ENCODE peak calls at places on chromosomes 1 and 21, in nine cellular contexts. A is body of pancreas, Y is left ventricle myocardium inferior, V is GM12878, O is psoas muscle, F is A549, X is tibial artery, D is lung, T is GM23338. G is an unnamed sample.
A peak's percentile ranks its signal among the peaks of the same experiment; 100 is the strongest.

GRCh38 chr1:44423706-44424546 is 18.9 kb downstream of the RNF220 start:
- DNase-seq in A (peak; percentile 85), Y (peak; percentile 47), V (no peak), O (no peak), F (no peak), X (peak; percentile 82), D (peak; percentile 87), T (peak; percentile 63), G (peak; percentile 6)

GRCh38 chr1:96688737-96689136 is 32.8 kb upstream of the PTBP2 start:
- DNase-seq in A (no peak), Y (no peak), V (no peak), O (no peak), F (no peak), X (no peak), D (no peak), T (peak; percentile 16), G (no peak)

GRCh38 chr21:33059319-33059894 is 10.5 kb upstream of the OLIG1 start:
- DNase-seq in A (no peak), Y (no peak), V (no peak), O (no peak), F (no peak), X (no peak), D (peak; percentile 52), T (no peak), G (no peak)

GRCh38 chr1:74799119-74799518 is 66.2 kb downstream of the TYW3 start:
- DNase-seq in A (no peak), Y (no peak), V (no peak), O (no peak), F (no peak), X (no peak), D (no peak), T (peak; percentile 28), G (no peak)

GRCh38 chr21:31201548-31201947 is 142.5 kb downstream of the TIAM1 start:
- DNase-seq in A (peak; percentile 18), Y (no peak), V (peak; percentile 35), O (peak; percentile 39), F (no peak), X (no peak), D (peak; percentile 38), T (no peak), G (no peak)

GRCh38 chr1:96536576-96536975 is 185.0 kb upstream of the PTBP2 start:
- DNase-seq in A (no peak), Y (no peak), V (no peak), O (no peak), F (no peak), X (no peak), D (no peak), T (no peak), G (no peak)

GRCh38 chr1:34784751-34785221 is 3.8 kb downstream of the GJB3 start:
- DNase-seq in A (no peak), Y (no peak), V (no peak), O (no peak), F (no peak), X (peak; percentile 64), D (no peak), T (no peak), G (no peak)

GRCh38 chr1:14915356-14916054 is 238.0 kb upstream of the TMEM51 start:
- DNase-seq in A (peak; percentile 61), Y (peak; percentile 32), V (no peak), O (peak; percentile 33), F (peak; percentile 37), X (no peak), D (no peak), T (peak; percentile 74), G (no peak)

GRCh38 chr1:107250169-107250568 is 109.3 kb downstream of the NTNG1 start:
- DNase-seq in A (no peak), Y (no peak), V (peak; percentile 16), O (no peak), F (no peak), X (no peak), D (no peak), T (peak; percentile 36), G (no peak)

GRCh38 chr1:924619-925323 is 1.0 kb downstream of the SAMD11 start:
- DNase-seq in A (peak; percentile 50), Y (no peak), V (no peak), O (peak; percentile 53), F (peak; percentile 71), X (no peak), D (no peak), T (peak; percentile 73), G (no peak)
- H3K4me3 ChIP-seq in A (no peak overlapping the region), Y (peak overlapping the region; percentile 67), V (no peak overlapping the region), O (peak overlapping the region; percentile 61), F (peak overlapping the region; percentile 84), X (peak overlapping the region; percentile 66), D (no peak overlapping the region), T (peak overlapping the region; percentile 58), G (peak overlapping the region; percentile 50)

GRCh38 chr1:229023651-229024295 is 247.1 kb upstream of the RAB4A start:
- DNase-seq in A (no peak), Y (peak; percentile 29), V (no peak), O (no peak), F (no peak), X (no peak), D (no peak), T (no peak), G (no peak)
- H3K27ac ChIP-seq in A (no peak overlapping the region), Y (no peak overlapping the region), V (no peak overlapping the region), O (no peak overlapping the region), F (peak overlapping the region; percentile 89), X (no peak overlapping the region), D (no peak overlapping the region), T (no peak overlapping the region), G (no peak overlapping the region)

GRCh38 chr21:42127164-42128125 is 56.3 kb downstream of the UMODL1 start:
- DNase-seq in A (no peak), Y (no peak), V (no peak), O (no peak), F (no peak), X (no peak), D (no peak), T (no peak), G (no peak)
- TF ChIP-seq CTCF in A (no peak), Y (no peak), V (no peak), O (no peak), F (no peak), X (no peak), D (no peak), T (no peak), G (no peak)

GRCh38 chr1:36982708-36983107 is 51.6 kb downstream of the GRIK3 start:
- DNase-seq in A (no peak), Y (no peak), V (no peak), O (no peak), F (no peak), X (no peak), D (no peak), T (peak; percentile 21), G (no peak)

GRCh38 chr1:36987276-36987675 is 47.0 kb downstream of the GRIK3 start:
- DNase-seq in A (no peak), Y (no peak), V (no peak), O (no peak), F (no peak), X (no peak), D (no peak), T (no peak), G (no peak)

GRCh38 chr1:36986241-36986955 is 47.9 kb downstream of the GRIK3 start:
- DNase-seq in A (no peak), Y (no peak), V (no peak), O (no peak), F (no peak), X (no peak), D (no peak), T (no peak), G (no peak)

GRCh38 chr1:36984026-36984425 is 50.3 kb downstream of the GRIK3 start:
- DNase-seq in A (no peak), Y (no peak), V (no peak), O (no peak), F (no peak), X (no peak), D (no peak), T (no peak), G (no peak)

GRCh38 chr1:36984675-36985074 is 49.6 kb downstream of the GRIK3 start:
- DNase-seq in A (no peak), Y (no peak), V (no peak), O (no peak), F (no peak), X (no peak), D (no peak), T (no peak), G (no peak)
- H3K4me3 ChIP-seq in A (no peak overlapping the region), Y (no peak overlapping the region), V (no peak overlapping the region), O (no peak overlapping the region), F (no peak overlapping the region), X (no peak overlapping the region), D (no peak overlapping the region), T (no peak overlapping the region), G (no peak overlapping the region)

GRCh38 chr1:192489046-192489445 is 86.5 kb upstream of the RGS1 start:
- DNase-seq in A (no peak), Y (no peak), V (no peak), O (no peak), F (no peak), X (no peak), D (no peak), T (no peak), G (no peak)

GRCh38 chr1:192488058-192488457 is 87.5 kb upstream of the RGS1 start:
- DNase-seq in A (no peak), Y (no peak), V (no peak), O (no peak), F (peak; percentile 30), X (no peak), D (no peak), T (peak; percentile 69), G (no peak)

GRCh38 chr1:192489748-192490147 is 85.8 kb upstream of the RGS1 start:
- DNase-seq in A (peak; percentile 87), Y (peak; percentile 43), V (no peak), O (no peak), F (peak; percentile 72), X (peak; percentile 74), D (no peak), T (peak; percentile 25), G (peak; percentile 74)

DNA sequence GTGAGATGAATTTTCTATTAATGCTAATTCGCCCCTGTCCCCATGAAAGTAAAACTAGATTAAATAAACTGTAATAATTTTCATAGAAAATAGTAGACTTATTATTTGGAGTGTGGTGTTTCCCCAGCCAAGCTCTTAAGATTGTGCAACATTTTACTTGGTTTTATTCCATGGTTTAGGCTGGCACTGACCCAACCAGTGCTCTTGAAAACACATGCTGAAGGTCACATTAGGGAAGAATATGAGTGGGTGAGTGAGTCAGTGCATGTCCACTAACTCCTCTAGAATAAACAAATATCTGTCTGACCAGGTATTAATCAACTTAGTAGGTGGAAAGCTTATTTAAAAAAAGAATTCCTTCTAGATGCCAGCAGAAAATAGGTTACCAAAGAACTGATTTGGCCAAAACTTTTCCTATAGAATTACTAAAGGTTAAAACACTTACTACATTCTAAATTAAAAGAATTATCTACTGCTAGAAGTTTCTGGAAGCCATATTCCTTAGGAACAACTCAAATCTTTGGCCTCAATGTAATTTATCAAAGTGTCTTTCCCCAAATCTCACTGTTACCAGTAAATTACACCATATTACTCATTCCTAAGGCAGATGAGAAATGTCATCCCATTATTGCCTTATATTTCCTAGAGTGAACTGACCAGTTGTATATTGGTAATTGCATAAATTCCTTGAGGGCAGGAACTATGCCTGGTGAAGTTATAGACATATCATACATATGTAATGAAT is 89.7 kb upstream of the RGS1 start:
- DNase-seq in A (peak; percentile 92), Y (peak; percentile 36), V (no peak), O (peak; percentile 36), F (peak; percentile 75), X (peak; percentile 86), D (peak; percentile 82), T (no peak), G (peak; percentile 98)
- H3K27ac ChIP-seq in A (peak overlapping the region; percentile 84), Y (peak overlapping the region; percentile 60), V (no peak overlapping the region), O (no peak overlapping the region), F (no peak overlapping the region), X (peak overlapping the region; percentile 65), D (no peak overlapping the region), T (no peak overlapping the region), G (no peak overlapping the region)